ENCODE peak calls at places on chromosomes 12 and 14, in eight cellular contexts. X is prostate gland, R is HCT116, S is breast epithelium, V is K562, G is sigmoid colon, H is stomach, M is SK-N-SH. N is an unnamed sample. For H3K4me1, the result is how much of the 10 kb centered on the place peaks cover.

GRCh38 chr12:12704593-12705230 is 8.7 kb upstream of the GPR19 start:
- DNase-seq in V (peak), H (peak), M (peak), R (peak), G (peak), X (peak), S (no peak), N (no peak)

GRCh38 chr12:27845187-27845586 is 65.2 kb upstream of the MANSC4 start:
- DNase-seq in S (no peak), R (no peak), X (no peak), G (no peak), H (no peak), V (no peak), M (no peak), N (no peak)

GRCh38 chr12:92028039-92028709 is 117.5 kb downstream of the BTG1 start:
- DNase-seq in S (no peak), R (no peak), G (no peak), V (no peak), H (no peak), M (no peak), X (no peak), N (no peak)

GRCh38 chr12:3178671-3179413 is 101.7 kb downstream of the TSPAN9 start:
- DNase-seq in X (no peak), G (no peak), M (no peak), V (no peak), H (no peak), S (no peak), R (no peak), N (no peak)

GRCh38 chr14:71555654-71556559 is 376.3 kb upstream of the RGS6 start:
- DNase-seq in M (no peak), X (no peak), V (no peak), H (no peak), R (no peak), G (no peak), S (no peak), N (no peak)

GRCh38 chr12:62767946-62768345 is 167.0 kb downstream of the PPM1H start:
- DNase-seq in H (no peak), M (no peak), S (no peak), R (no peak), G (no peak), X (no peak), V (no peak), N (no peak)

GRCh38 chr14:52154992-52155655 is 86.3 kb upstream of the NID2 start:
- DNase-seq in X (no peak), V (no peak), S (no peak), H (no peak), G (no peak), R (no peak), M (no peak), N (no peak)

GRCh38 chr12:1533205-1533601 is 61.2 kb downstream of the FBXL14 start:
- DNase-seq in S (no peak), X (no peak), G (no peak), H (no peak), V (peak), R (no peak), M (peak), N (no peak)

GRCh38 chr12:48285751-48286650 is 64.7 kb downstream of the ZNF641 start:
- DNase-seq in M (no peak), H (no peak), G (no peak), S (no peak), V (no peak), X (no peak), R (no peak), N (no peak)

GRCh38 chr14:105255021-105255507 is 6.7 kb downstream of the BTBD6 start:
- DNase-seq in S (no peak), H (no peak), G (no peak), X (no peak), R (no peak), V (no peak), M (no peak), N (no peak)

GRCh38 chr12:117874842-117875434 is 93.9 kb downstream of the KSR2 start:
- DNase-seq in H (peak), S (peak), V (peak), R (peak), M (peak), G (peak), X (peak), N (peak)

GRCh38 chr14:58430156-58430555 is 2.6 kb downstream of the KIAA0586 start:
- DNase-seq in H (no peak), X (no peak), G (no peak), S (no peak), R (no peak), V (no peak), M (no peak), N (no peak)

GRCh38 chr12:47547077-47547476 is 158.8 kb downstream of the RPAP3 start:
- DNase-seq in M (no peak), X (no peak), V (no peak), S (no peak), G (no peak), H (no peak), R (no peak), N (no peak)

GRCh38 chr12:52232916-52233461 is at the start of gene KRT7:
- DNase-seq in H (no peak), G (peak), R (no peak), S (peak), M (peak), X (no peak), V (no peak), N (no peak)

GRCh38 chr14:105866841-105867321 is 340.5 kb downstream of the TMEM121 start:
- DNase-seq in M (no peak), S (no peak), V (no peak), X (no peak), R (no peak), H (peak), G (peak), N (peak)

GRCh38 chr12:100185361-100185894 is 15.2 kb upstream of the ACTR6 start:
- DNase-seq in H (no peak), M (peak), X (no peak), G (no peak), S (no peak), R (no peak), V (no peak), N (no peak)

GRCh38 chr14:35122696-35123387 is 490 bp downstream of the PRORP start:
- DNase-seq in V (no peak), G (no peak), S (peak), M (peak), X (peak), H (no peak), R (no peak), N (peak)

GRCh38 chr12:100154472-100155247 is 12.0 kb upstream of the BLTP3B start:
- DNase-seq in G (peak), V (peak), S (no peak), H (peak), R (peak), X (peak), M (peak), N (peak)

GRCh38 chr12:70660620-70661219 is 23.5 kb upstream of the PTPRB start:
- DNase-seq in V (peak), R (peak), G (no peak), S (no peak), M (no peak), H (no peak), X (no peak), N (no peak)

GRCh38 chr12:27524839-27525238 is 833 bp downstream of the PPFIBP1 start:
- DNase-seq in H (no peak), R (no peak), M (no peak), V (no peak), S (no peak), X (peak), G (no peak), N (no peak)

GRCh38 chr14:50379563-50379962 is 17.1 kb downstream of the CDKL1 start:
- DNase-seq in H (no peak), R (no peak), G (no peak), V (no peak), S (no peak), X (no peak), M (no peak), N (no peak)

GRCh38 chr12:132551271-132552120 is 58.9 kb downstream of the LRCOL1 start:
- DNase-seq in V (no peak), G (no peak), M (no peak), S (no peak), H (no peak), X (no peak), R (no peak), N (no peak)

GRCh38 chr14:87934185-87934584 is 58.8 kb downstream of the GALC start:
- DNase-seq in M (no peak), X (no peak), S (no peak), H (no peak), G (no peak), V (no peak), R (no peak), N (no peak)

GRCh38 chr12:64568313-64568712 is 42.0 kb upstream of the RASSF3 start:
- DNase-seq in H (no peak), M (no peak), R (no peak), G (peak), V (no peak), S (no peak), X (no peak), N (no peak)

GRCh38 chr12:43306066-43306465 is 245.9 kb downstream of the ADAMTS20 start:
- DNase-seq in V (no peak), H (no peak), S (no peak), G (peak), X (peak), R (no peak), M (no peak), N (no peak)

GRCh38 chr14:52950410-52950897 is 396 bp downstream of the FERMT2 start:
- DNase-seq in R (no peak), V (peak), G (peak), S (peak), H (peak), X (peak), M (peak), N (peak)

DNA sequence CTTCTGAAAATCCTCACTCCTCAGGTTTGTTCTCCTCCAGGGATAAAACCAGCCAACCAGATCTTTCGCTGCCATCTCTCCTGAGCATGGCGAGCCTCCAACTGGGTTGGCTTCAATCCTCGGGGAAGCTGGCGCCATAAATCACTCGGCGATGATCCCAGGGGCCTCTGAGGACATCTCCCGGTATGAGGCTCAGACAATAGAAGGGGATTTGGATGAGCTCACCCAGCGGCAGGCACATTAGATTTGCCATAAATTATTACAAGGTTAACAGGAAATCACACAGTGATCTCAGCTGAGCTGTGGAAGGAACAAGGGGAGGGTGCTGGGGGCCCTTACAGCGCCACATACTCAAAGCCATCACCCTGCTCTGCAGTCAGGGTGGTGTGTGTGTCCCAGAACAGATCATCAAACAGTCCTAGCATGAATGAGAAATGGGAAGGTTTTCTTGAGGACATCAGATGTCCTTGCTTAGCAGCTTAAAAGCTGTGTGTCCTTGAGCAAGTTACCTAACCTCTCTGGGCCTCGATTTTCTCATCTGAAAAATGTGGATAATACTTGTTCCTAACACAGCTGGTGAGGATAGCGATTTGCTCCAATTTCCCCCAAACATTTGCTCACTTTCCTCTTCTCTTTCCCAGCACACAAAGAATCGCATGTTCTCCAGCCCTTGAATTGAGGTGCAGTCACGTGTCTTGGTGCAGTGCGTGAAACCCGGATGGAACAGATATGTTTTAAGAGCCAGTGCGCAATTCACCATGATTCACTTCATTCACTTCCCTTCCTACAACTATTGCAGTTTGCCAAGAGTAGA is 142.8 kb downstream of the SCARB1 start:
- DNase-seq in G (peak), M (peak), S (peak), V (no peak), X (peak), R (no peak), H (peak), N (no peak)
- H3K27ac ChIP-seq in G (peak), M (peak), S (peak), V (no peak), X (peak), R (no peak), H (no peak), N (peak)

DNA sequence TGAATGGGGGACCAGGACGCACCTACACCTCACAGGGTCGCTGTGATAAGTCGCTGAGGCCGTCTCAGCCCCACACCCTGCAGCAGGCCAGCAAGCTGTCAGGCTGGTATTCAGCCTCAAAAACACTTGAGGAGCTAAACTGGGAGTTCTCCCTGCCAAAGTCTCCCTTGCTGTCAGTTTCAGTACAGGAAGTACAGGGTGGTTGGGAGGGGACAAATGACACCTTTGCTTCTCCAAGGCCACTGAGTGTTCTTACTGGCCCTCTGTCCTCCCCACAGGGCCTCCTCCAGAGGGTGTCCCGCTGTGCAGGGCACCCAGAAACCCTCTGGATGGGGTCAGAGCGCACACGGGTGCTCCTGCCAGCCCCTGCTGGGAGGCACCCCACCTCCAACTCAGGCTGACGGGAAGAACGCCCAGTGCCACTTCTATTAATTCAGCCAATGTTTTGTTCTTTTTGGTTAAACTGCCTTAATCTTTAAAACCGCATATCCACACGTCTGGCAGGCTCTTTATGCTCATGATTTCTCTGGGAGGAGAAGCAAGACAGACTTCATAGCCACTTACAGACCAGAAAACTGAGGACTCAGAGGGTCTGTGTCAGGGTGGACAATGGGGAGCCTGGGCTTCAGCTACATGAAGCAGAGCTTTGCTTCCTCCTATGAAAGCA is 75.9 kb downstream of the ITPK1 start:
- DNase-seq in V (no peak), G (no peak), H (no peak), X (no peak), R (no peak), S (no peak), M (no peak), N (peak)
- TF ChIP-seq POLR2AphosphoS5 in V (no peak), G (no peak), H (no peak), X (peak), R (no peak), S (no peak), M (no peak), N (no peak)

DNA sequence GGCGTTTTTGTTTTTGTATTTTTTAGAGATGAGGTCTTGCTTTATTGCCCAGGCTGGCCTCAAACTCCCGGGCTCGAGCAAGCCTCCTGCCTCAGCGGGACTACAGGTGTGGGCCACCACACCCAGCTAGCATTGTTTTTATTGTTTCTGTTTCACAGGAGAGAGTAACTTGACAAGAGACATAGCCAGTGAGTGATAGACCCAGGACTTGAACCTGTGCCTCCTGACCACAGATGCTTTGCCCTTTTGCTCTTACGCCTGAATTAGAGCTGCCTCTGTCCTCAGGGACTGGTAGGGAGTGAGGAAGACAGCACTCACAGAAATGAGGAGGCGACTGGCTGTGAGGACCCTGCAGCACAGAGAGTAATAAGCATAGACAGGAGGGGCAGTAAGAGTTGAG is 2.3 kb downstream of the EVL start:
- DNase-seq in M (no peak), X (no peak), R (no peak), V (no peak), H (no peak), G (no peak), S (no peak), N (no peak)
- H3K4me1 ChIP-seq in M (under half), X (under half), R (under half), V (under half), H (under half), G (under half), S (under half), N (half or more)

GRCh38 chr12:51216652-51217051 is 1.2 kb downstream of the POU6F1 start:
- DNase-seq in S (no peak), H (no peak), V (no peak), G (no peak), X (no peak), R (no peak), M (no peak), N (no peak)

GRCh38 chr12:51218607-51219161 is 822 bp upstream of the POU6F1 start:
- DNase-seq in M (no peak), V (peak), X (peak), R (no peak), S (no peak), H (peak), G (no peak), N (no peak)

GRCh38 chr12:51219345-51219744 is 1.5 kb upstream of the POU6F1 start:
- DNase-seq in S (no peak), H (no peak), G (no peak), R (no peak), X (no peak), V (no peak), M (no peak), N (no peak)

GRCh38 chr12:51217968-51218606 is at the start of gene POU6F1:
- DNase-seq in V (peak), S (peak), X (peak), H (peak), M (peak), R (peak), G (peak), N (peak)

DNA sequence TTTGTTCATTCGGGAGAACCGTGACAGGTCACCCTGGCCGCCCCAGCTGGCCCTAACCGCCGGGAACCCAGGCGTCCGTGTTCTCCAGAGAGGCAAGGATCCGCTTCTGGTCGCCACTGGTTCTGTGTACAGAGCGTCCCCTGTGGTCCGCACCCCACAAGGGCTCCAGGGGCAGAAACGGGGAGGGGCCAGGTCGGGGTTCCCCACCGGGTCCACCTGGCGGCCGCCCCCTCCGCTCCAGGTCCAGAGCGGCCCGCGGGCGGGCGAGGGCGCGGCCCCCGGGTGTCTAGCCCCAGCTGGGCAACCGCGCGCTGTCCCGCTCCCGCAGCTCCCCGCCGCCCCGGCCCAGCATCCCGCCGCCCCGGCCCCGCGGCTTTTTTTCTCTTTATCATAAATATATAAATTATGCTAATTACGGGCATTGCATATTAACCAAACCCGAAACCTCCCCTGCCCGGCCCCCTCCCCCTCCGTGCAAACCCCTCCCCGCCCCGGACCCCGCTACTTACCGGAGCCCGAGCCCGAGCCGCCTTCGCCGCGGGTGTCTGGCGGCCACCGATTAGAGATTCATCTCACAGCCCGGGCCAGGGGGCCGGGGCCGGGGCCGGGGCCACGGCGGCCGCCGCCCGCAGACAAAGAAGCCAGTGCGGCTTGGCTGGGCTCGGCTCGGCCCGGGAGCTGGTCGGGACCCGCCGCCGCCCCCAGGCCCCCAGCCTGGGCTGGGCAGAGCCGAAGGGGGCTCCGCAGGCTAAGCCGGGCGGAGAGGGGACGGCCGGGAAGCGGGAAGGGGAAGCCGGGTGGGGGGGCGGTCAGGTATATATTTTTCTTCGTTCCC is 512 bp downstream of the POU6F1 start:
- DNase-seq in V (peak), X (peak), M (peak), R (no peak), H (peak), S (peak), G (peak), N (peak)
- H3K27ac ChIP-seq in V (peak), X (peak), M (peak), R (peak), H (peak), S (peak), G (peak), N (peak)